ENCODE peak calls at places on chromosomes 4 and X, in eight cellular contexts. One of them, this sample, is unnamed.

GRCh38 chrX:80708781-80709180 is 100.9 kb downstream of the BRWD3 start:
- DNase-seq in effector memory CD4-positive, alpha-beta T cell: no peak
- DNase-seq in skeletal muscle cell: no peak
- DNase-seq in neural progenitor cell: no peak
- DNase-seq in right lobe of liver: no peak
- DNase-seq in transverse colon: no peak
- DNase-seq in cardiac muscle cell: no peak
- DNase-seq in small intestine: no peak
- DNase-seq in this sample: no peak

GRCh38 chrX:43559643-43560042 is 96.5 kb upstream of the MAOA start:
- DNase-seq in effector memory CD4-positive, alpha-beta T cell: no peak
- DNase-seq in skeletal muscle cell: no peak
- DNase-seq in neural progenitor cell: peak; percentile 77
- DNase-seq in right lobe of liver: no peak
- DNase-seq in transverse colon: peak; percentile 65
- DNase-seq in cardiac muscle cell: peak; percentile 71
- DNase-seq in small intestine: peak; percentile 64
- DNase-seq in this sample: peak; percentile 44

GRCh38 chrX:21926527-21927278 is 13.8 kb upstream of the SMS start:
- DNase-seq in effector memory CD4-positive, alpha-beta T cell: no peak
- DNase-seq in skeletal muscle cell: peak; percentile 84
- DNase-seq in neural progenitor cell: no peak
- DNase-seq in right lobe of liver: no peak
- DNase-seq in transverse colon: no peak
- DNase-seq in cardiac muscle cell: no peak
- DNase-seq in small intestine: no peak
- DNase-seq in this sample: no peak

GRCh38 chr4:187666634-187667033 is 328.9 kb upstream of the ZFP42 start:
- DNase-seq in effector memory CD4-positive, alpha-beta T cell: no peak
- DNase-seq in skeletal muscle cell: no peak
- DNase-seq in neural progenitor cell: peak; percentile 9
- DNase-seq in right lobe of liver: no peak
- DNase-seq in transverse colon: no peak
- DNase-seq in cardiac muscle cell: no peak
- DNase-seq in small intestine: no peak
- DNase-seq in this sample: no peak

GRCh38 chrX:37883196-37883595 is 35.8 kb upstream of the DYNLT3 start:
- DNase-seq in effector memory CD4-positive, alpha-beta T cell: no peak
- DNase-seq in skeletal muscle cell: no peak
- DNase-seq in neural progenitor cell: no peak
- DNase-seq in right lobe of liver: no peak
- DNase-seq in transverse colon: no peak
- DNase-seq in cardiac muscle cell: no peak
- DNase-seq in small intestine: no peak
- DNase-seq in this sample: no peak

GRCh38 chr4:76198411-76199237 is 15.0 kb downstream of the SCARB2 start:
- DNase-seq in effector memory CD4-positive, alpha-beta T cell: no peak
- DNase-seq in skeletal muscle cell: peak; percentile 82
- DNase-seq in neural progenitor cell: peak; percentile 52
- DNase-seq in right lobe of liver: peak; percentile 65
- DNase-seq in transverse colon: peak; percentile 85
- DNase-seq in cardiac muscle cell: peak; percentile 52
- DNase-seq in small intestine: peak; percentile 79
- DNase-seq in this sample: no peak

GRCh38 chrX:154136627-154137161 is 7.3 kb upstream of the OPN1LW start:
- DNase-seq in effector memory CD4-positive, alpha-beta T cell: peak; percentile 61
- DNase-seq in skeletal muscle cell: no peak
- DNase-seq in neural progenitor cell: peak; percentile 91
- DNase-seq in right lobe of liver: peak; percentile 72
- DNase-seq in transverse colon: peak; percentile 74
- DNase-seq in cardiac muscle cell: peak; percentile 81
- DNase-seq in small intestine: peak; percentile 26
- DNase-seq in this sample: peak; percentile 91

GRCh38 chrX:68196939-68197791 is 236.1 kb downstream of the OPHN1 start:
- DNase-seq in effector memory CD4-positive, alpha-beta T cell: no peak
- DNase-seq in skeletal muscle cell: no peak
- DNase-seq in neural progenitor cell: peak; percentile 72
- DNase-seq in right lobe of liver: no peak
- DNase-seq in transverse colon: peak; percentile 15
- DNase-seq in cardiac muscle cell: peak; percentile 63
- DNase-seq in small intestine: peak; percentile 52
- DNase-seq in this sample: no peak

GRCh38 chrX:78548012-78548411 is 111.1 kb downstream of the RTL3 start:
- DNase-seq in effector memory CD4-positive, alpha-beta T cell: no peak
- DNase-seq in skeletal muscle cell: no peak
- DNase-seq in neural progenitor cell: no peak
- DNase-seq in right lobe of liver: no peak
- DNase-seq in transverse colon: no peak
- DNase-seq in cardiac muscle cell: no peak
- DNase-seq in small intestine: no peak
- DNase-seq in this sample: no peak

GRCh38 chr4:114519368-114519767 is 79.2 kb upstream of the UGT8 start:
- DNase-seq in effector memory CD4-positive, alpha-beta T cell: no peak
- DNase-seq in skeletal muscle cell: no peak
- DNase-seq in neural progenitor cell: peak; percentile 10
- DNase-seq in right lobe of liver: no peak
- DNase-seq in transverse colon: no peak
- DNase-seq in cardiac muscle cell: no peak
- DNase-seq in small intestine: no peak
- DNase-seq in this sample: no peak

GRCh38 chrX:22686138-22686541 is 313.6 kb upstream of the DDX53 start:
- DNase-seq in effector memory CD4-positive, alpha-beta T cell: no peak
- DNase-seq in skeletal muscle cell: peak; percentile 89
- DNase-seq in neural progenitor cell: no peak
- DNase-seq in right lobe of liver: no peak
- DNase-seq in transverse colon: no peak
- DNase-seq in cardiac muscle cell: peak; percentile 4
- DNase-seq in small intestine: no peak
- DNase-seq in this sample: no peak

GRCh38 chrX:33178218-33178617 is 33.1 kb downstream of the DMD start:
- DNase-seq in effector memory CD4-positive, alpha-beta T cell: no peak
- DNase-seq in skeletal muscle cell: no peak
- DNase-seq in neural progenitor cell: no peak
- DNase-seq in right lobe of liver: no peak
- DNase-seq in transverse colon: no peak
- DNase-seq in cardiac muscle cell: no peak
- DNase-seq in small intestine: no peak
- DNase-seq in this sample: no peak

GRCh38 chr4:122712782-122713181 is 19.7 kb upstream of the BBS12 start:
- DNase-seq in effector memory CD4-positive, alpha-beta T cell: no peak
- DNase-seq in skeletal muscle cell: no peak
- DNase-seq in neural progenitor cell: no peak
- DNase-seq in right lobe of liver: no peak
- DNase-seq in transverse colon: no peak
- DNase-seq in cardiac muscle cell: no peak
- DNase-seq in small intestine: no peak
- DNase-seq in this sample: no peak

GRCh38 chr4:14249226-14249625 is 621.7 kb upstream of the BOD1L1 start:
- DNase-seq in effector memory CD4-positive, alpha-beta T cell: no peak
- DNase-seq in skeletal muscle cell: no peak
- DNase-seq in neural progenitor cell: no peak
- DNase-seq in right lobe of liver: no peak
- DNase-seq in transverse colon: no peak
- DNase-seq in cardiac muscle cell: no peak
- DNase-seq in small intestine: no peak
- DNase-seq in this sample: no peak
- H3K4me3 ChIP-seq in effector memory CD4-positive, alpha-beta T cell: no peak overlapping the region
- H3K4me3 ChIP-seq in skeletal muscle cell: no peak overlapping the region
- H3K4me3 ChIP-seq in neural progenitor cell: no peak overlapping the region
- H3K4me3 ChIP-seq in right lobe of liver: no peak overlapping the region
- H3K4me3 ChIP-seq in transverse colon: no peak overlapping the region
- H3K4me3 ChIP-seq in cardiac muscle cell: no peak overlapping the region
- H3K4me3 ChIP-seq in small intestine: no peak overlapping the region
- H3K4me3 ChIP-seq in this sample: no peak overlapping the region

GRCh38 chr4:152045397-152045780 is 284.6 kb upstream of the GATB start:
- DNase-seq in effector memory CD4-positive, alpha-beta T cell: no peak
- DNase-seq in skeletal muscle cell: no peak
- DNase-seq in neural progenitor cell: no peak
- DNase-seq in right lobe of liver: no peak
- DNase-seq in transverse colon: no peak
- DNase-seq in cardiac muscle cell: no peak
- DNase-seq in small intestine: no peak
- DNase-seq in this sample: no peak
- H3K4me3 ChIP-seq in effector memory CD4-positive, alpha-beta T cell: no peak overlapping the region
- H3K4me3 ChIP-seq in skeletal muscle cell: no peak overlapping the region
- H3K4me3 ChIP-seq in neural progenitor cell: peak overlapping the region; percentile 47
- H3K4me3 ChIP-seq in right lobe of liver: no peak overlapping the region
- H3K4me3 ChIP-seq in transverse colon: no peak overlapping the region
- H3K4me3 ChIP-seq in cardiac muscle cell: no peak overlapping the region
- H3K4me3 ChIP-seq in small intestine: no peak overlapping the region
- H3K4me3 ChIP-seq in this sample: no peak overlapping the region

DNA sequence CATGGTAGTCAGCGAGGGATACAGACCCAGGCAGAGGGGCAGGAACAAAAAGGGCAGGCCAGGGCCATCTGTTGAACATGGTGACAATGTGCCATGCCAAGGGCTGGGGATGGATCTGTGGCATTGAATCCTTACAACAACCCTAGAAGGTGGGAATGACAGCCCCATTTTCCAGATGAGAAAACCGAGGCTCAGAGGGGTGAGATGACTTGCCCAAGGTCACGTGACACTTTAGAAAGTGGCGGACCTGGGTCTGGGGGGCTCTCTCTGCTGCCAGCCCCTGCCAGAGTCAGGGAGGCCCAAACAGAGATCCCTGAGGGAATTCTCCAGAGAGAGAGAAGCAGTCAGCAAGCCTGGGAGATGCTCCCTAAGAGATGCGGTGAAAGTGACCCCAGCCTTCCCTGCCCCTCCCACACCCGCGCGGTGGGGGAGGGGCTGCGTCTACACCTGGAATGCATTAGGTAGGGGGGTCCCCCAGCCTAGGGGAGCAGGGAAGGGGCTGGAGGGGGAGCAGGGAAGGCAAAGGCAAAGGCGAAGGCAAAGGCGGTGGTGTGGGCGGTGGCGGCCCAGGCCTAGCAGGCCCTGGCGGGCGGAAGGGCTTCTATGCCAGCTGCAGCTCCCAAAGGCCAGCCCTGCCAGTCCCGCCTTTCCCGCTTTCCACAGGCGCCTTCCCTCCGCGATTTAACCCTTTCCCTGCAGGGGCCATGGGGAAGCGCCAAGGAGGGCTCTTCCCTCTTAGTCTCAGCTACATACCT is 13.0 kb downstream of the FGD1 start:
- DNase-seq in effector memory CD4-positive, alpha-beta T cell: no peak
- DNase-seq in skeletal muscle cell: no peak
- DNase-seq in neural progenitor cell: peak; percentile 28
- DNase-seq in right lobe of liver: no peak
- DNase-seq in transverse colon: peak; percentile 25
- DNase-seq in cardiac muscle cell: no peak
- DNase-seq in small intestine: no peak
- DNase-seq in this sample: peak; percentile 79
- H3K4me3 ChIP-seq in effector memory CD4-positive, alpha-beta T cell: no peak overlapping the region
- H3K4me3 ChIP-seq in skeletal muscle cell: no peak overlapping the region
- H3K4me3 ChIP-seq in neural progenitor cell: no peak overlapping the region
- H3K4me3 ChIP-seq in right lobe of liver: no peak overlapping the region
- H3K4me3 ChIP-seq in transverse colon: no peak overlapping the region
- H3K4me3 ChIP-seq in cardiac muscle cell: no peak overlapping the region
- H3K4me3 ChIP-seq in small intestine: no peak overlapping the region
- H3K4me3 ChIP-seq in this sample: no peak overlapping the region

DNA sequence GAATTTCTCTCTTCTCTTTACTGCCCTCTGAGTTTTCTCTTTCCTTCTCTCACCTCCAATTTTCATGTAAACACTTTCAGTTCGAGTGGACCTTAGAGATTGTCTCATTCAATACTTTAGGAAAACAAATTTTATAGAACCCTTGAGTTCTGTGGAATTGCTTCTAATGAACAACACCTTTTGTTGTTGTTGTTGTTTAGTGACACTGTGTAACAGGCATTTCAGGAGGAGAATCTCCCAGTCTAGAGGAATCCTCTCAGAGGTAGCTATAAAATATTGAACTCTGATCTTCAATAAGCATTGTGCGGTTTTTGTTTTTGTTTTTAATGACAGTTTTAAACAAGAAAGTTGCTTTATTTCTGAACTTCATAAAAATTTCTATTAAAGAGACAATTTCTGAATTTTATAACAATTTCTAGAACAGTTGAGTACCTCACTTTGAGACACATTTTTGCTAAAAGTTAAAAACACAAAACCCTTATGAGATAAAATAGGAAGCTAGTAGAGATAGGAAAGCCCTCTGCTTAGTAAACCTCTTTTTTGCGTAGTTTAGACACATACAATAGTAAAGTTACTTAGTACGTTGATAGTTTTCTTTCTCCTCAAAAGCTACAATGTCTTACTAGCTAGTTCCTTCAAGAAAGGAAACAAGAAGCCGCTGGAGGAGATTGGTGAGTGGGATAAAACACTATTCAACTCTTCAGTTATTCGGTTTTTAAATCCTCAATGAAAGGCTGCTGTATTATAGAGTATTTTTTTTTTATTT is 38.8 kb downstream of the CLCN3 start:
- DNase-seq in effector memory CD4-positive, alpha-beta T cell: no peak
- DNase-seq in skeletal muscle cell: no peak
- DNase-seq in neural progenitor cell: peak; percentile 3
- DNase-seq in right lobe of liver: no peak
- DNase-seq in transverse colon: no peak
- DNase-seq in cardiac muscle cell: no peak
- DNase-seq in small intestine: peak; percentile 26
- DNase-seq in this sample: no peak
- H3K4me3 ChIP-seq in effector memory CD4-positive, alpha-beta T cell: no peak overlapping the region
- H3K4me3 ChIP-seq in skeletal muscle cell: peak overlapping the region; percentile 53
- H3K4me3 ChIP-seq in neural progenitor cell: peak overlapping the region; percentile 47
- H3K4me3 ChIP-seq in right lobe of liver: no peak overlapping the region
- H3K4me3 ChIP-seq in transverse colon: no peak overlapping the region
- H3K4me3 ChIP-seq in cardiac muscle cell: no peak overlapping the region
- H3K4me3 ChIP-seq in small intestine: no peak overlapping the region
- H3K4me3 ChIP-seq in this sample: no peak overlapping the region

GRCh38 chrX:6225307-6226052 is 3.2 kb downstream of the NLGN4X start:
- DNase-seq in effector memory CD4-positive, alpha-beta T cell: no peak
- DNase-seq in skeletal muscle cell: no peak
- DNase-seq in neural progenitor cell: peak; percentile 26
- DNase-seq in right lobe of liver: no peak
- DNase-seq in transverse colon: no peak
- DNase-seq in cardiac muscle cell: peak; percentile 11
- DNase-seq in small intestine: no peak
- DNase-seq in this sample: no peak

GRCh38 chrX:6228720-6229119 is at the start of gene NLGN4X:
- DNase-seq in effector memory CD4-positive, alpha-beta T cell: no peak
- DNase-seq in skeletal muscle cell: no peak
- DNase-seq in neural progenitor cell: peak; percentile 51
- DNase-seq in right lobe of liver: no peak
- DNase-seq in transverse colon: no peak
- DNase-seq in cardiac muscle cell: peak; percentile 15
- DNase-seq in small intestine: no peak
- DNase-seq in this sample: no peak

GRCh38 chrX:6226646-6227444 is 1.8 kb downstream of the NLGN4X start:
- DNase-seq in effector memory CD4-positive, alpha-beta T cell: no peak
- DNase-seq in skeletal muscle cell: no peak
- DNase-seq in neural progenitor cell: peak; percentile 48
- DNase-seq in right lobe of liver: no peak
- DNase-seq in transverse colon: no peak
- DNase-seq in cardiac muscle cell: peak; percentile 53
- DNase-seq in small intestine: no peak
- DNase-seq in this sample: no peak

GRCh38 chrX:6227445-6227820 is 1.2 kb downstream of the NLGN4X start:
- DNase-seq in effector memory CD4-positive, alpha-beta T cell: no peak
- DNase-seq in skeletal muscle cell: no peak
- DNase-seq in neural progenitor cell: peak; percentile 31
- DNase-seq in right lobe of liver: no peak
- DNase-seq in transverse colon: no peak
- DNase-seq in cardiac muscle cell: peak; percentile 7
- DNase-seq in small intestine: no peak
- DNase-seq in this sample: no peak

GRCh38 chrX:6226053-6226645 is 2.5 kb downstream of the NLGN4X start:
- DNase-seq in effector memory CD4-positive, alpha-beta T cell: no peak
- DNase-seq in skeletal muscle cell: no peak
- DNase-seq in neural progenitor cell: peak; percentile 63
- DNase-seq in right lobe of liver: peak; percentile 52
- DNase-seq in transverse colon: no peak
- DNase-seq in cardiac muscle cell: peak; percentile 65
- DNase-seq in small intestine: no peak
- DNase-seq in this sample: peak; percentile 73
- H3K4me3 ChIP-seq in effector memory CD4-positive, alpha-beta T cell: no peak overlapping the region
- H3K4me3 ChIP-seq in skeletal muscle cell: peak overlapping the region; percentile 34
- H3K4me3 ChIP-seq in neural progenitor cell: peak overlapping the region; percentile 80
- H3K4me3 ChIP-seq in right lobe of liver: peak overlapping the region; percentile 9
- H3K4me3 ChIP-seq in transverse colon: no peak overlapping the region
- H3K4me3 ChIP-seq in cardiac muscle cell: peak overlapping the region; percentile 65
- H3K4me3 ChIP-seq in small intestine: peak overlapping the region; percentile 15
- H3K4me3 ChIP-seq in this sample: peak overlapping the region; percentile 13